ENCODE peak calls at places on chromosomes 5 and 9, in four cellular contexts. R, L, K and X are unnamed samples.

GRCh38 chr5:77305921-77306320 is 95.4 kb downstream of the PDE8B start:
- DNase-seq in L (peak), R (peak), K (peak), X (no peak)

GRCh38 chr5:54997081-54997480 is 11.7 kb upstream of the ESM1 start:
- DNase-seq in R (no peak), K (no peak), L (no peak), X (no peak)

GRCh38 chr9:72930828-72931227 is 22.0 kb downstream of the ALDH1A1 start:
- DNase-seq in L (no peak), R (no peak), K (no peak), X (no peak)

GRCh38 chr5:160930361-160930760 is 78.3 kb upstream of the ATP10B start:
- DNase-seq in L (no peak), R (no peak), K (no peak), X (no peak)

GRCh38 chr9:35790385-35791291 is 753 bp upstream of the NPR2 start:
- DNase-seq in K (peak), L (no peak), R (peak), X (no peak)

GRCh38 chr9:94824913-94825619 is 98.6 kb downstream of the AOPEP start:
- DNase-seq in K (no peak), L (no peak), R (no peak), X (no peak)

GRCh38 chr5:103057208-103058130 is 62.5 kb downstream of the GIN1 start:
- DNase-seq in K (peak), L (no peak), R (peak), X (no peak)

GRCh38 chr5:73007051-73007450 is 51.2 kb downstream of the FCHO2 start:
- DNase-seq in L (no peak), K (no peak), R (peak), X (no peak)

GRCh38 chr9:134423757-134424156 is 97.5 kb downstream of the RXRA start:
- DNase-seq in R (no peak), L (no peak), K (no peak), X (no peak)

GRCh38 chr5:14240366-14240765 is 97.2 kb downstream of the TRIO start:
- DNase-seq in R (peak), L (no peak), K (peak), X (no peak)

GRCh38 chr5:142816577-142816976 is 46.4 kb downstream of the ARHGAP26 start:
- DNase-seq in R (peak), K (peak), L (peak), X (no peak)

GRCh38 chr5:116452774-116453368 is 121.8 kb downstream of the SEMA6A start:
- DNase-seq in L (no peak), K (no peak), R (no peak), X (no peak)

GRCh38 chr5:136905571-136905970 is 540.2 kb upstream of the TRPC7 start:
- DNase-seq in L (no peak), R (no peak), K (no peak), X (no peak)

GRCh38 chr5:39080597-39081204 is 6.5 kb upstream of the RICTOR start:
- DNase-seq in R (peak), K (peak), L (no peak), X (peak)

GRCh38 chr5:167393328-167393727 is 898.1 kb upstream of the WWC1 start:
- DNase-seq in R (no peak), K (no peak), L (no peak), X (no peak)

GRCh38 chr9:75142208-75142607 is 53.9 kb downstream of the OSTF1 start:
- DNase-seq in R (no peak), K (no peak), L (no peak), X (peak)

GRCh38 chr5:42021119-42021518 is 96.0 kb downstream of the FBXO4 start:
- DNase-seq in L (no peak), R (peak), K (no peak), X (no peak)

GRCh38 chr5:148831590-148832565 is 5.5 kb downstream of the ADRB2 start:
- DNase-seq in R (no peak), K (no peak), L (no peak), X (peak)

GRCh38 chr5:53063791-53064190 is 45.8 kb downstream of the MOCS2 start:
- DNase-seq in R (peak), K (peak), L (no peak), X (no peak)

GRCh38 chr5:57346336-57346735 is 136.3 kb downstream of the ACTBL2 start:
- DNase-seq in R (no peak), K (peak), L (no peak), X (no peak)

GRCh38 chr5:106380736-106381135 is 1290.0 kb downstream of the EFNA5 start:
- DNase-seq in L (no peak), R (no peak), K (peak), X (no peak)

GRCh38 chr5:14197056-14197455 is 53.9 kb downstream of the TRIO start:
- DNase-seq in L (no peak), R (no peak), K (no peak), X (no peak)

GRCh38 chr9:89407070-89407469 is 88.8 kb downstream of the SECISBP2 start:
- DNase-seq in L (no peak), K (peak), R (no peak), X (no peak)

GRCh38 chr5:3197699-3198098 is 397.9 kb upstream of the IRX1 start:
- DNase-seq in K (no peak), L (no peak), R (no peak), X (no peak)

GRCh38 chr5:23084815-23085214 is 231.7 kb upstream of the CDH12 start:
- DNase-seq in R (no peak), K (no peak), L (no peak), X (no peak)

GRCh38 chr9:130835441-130836298 is 616 bp downstream of the ABL1 start:
- DNase-seq in K (peak), R (no peak), L (no peak), X (no peak)

GRCh38 chr9:82466616-82467251 is 478.2 kb downstream of the SPATA31D1 start:
- DNase-seq in K (peak), R (no peak), L (no peak), X (no peak)

GRCh38 chr9:110875275-110875674 is 163.0 kb downstream of the LPAR1 start:
- DNase-seq in R (no peak), L (no peak), K (no peak), X (peak)

GRCh38 chr5:43416988-43417394 is 4.8 kb upstream of the CCL28 start:
- DNase-seq in K (no peak), R (no peak), L (no peak), X (no peak)

GRCh38 chr9:935348-935965 is 41.0 kb upstream of the DMRT3 start:
- DNase-seq in K (peak), L (no peak), R (peak), X (no peak)

GRCh38 chr9:87713278-87713989 is 12.5 kb upstream of the CTSL start:
- DNase-seq in L (peak), R (peak), K (peak), X (peak)

GRCh38 chr5:144247131-144247530 is 76.5 kb downstream of the KCTD16 start:
- DNase-seq in K (no peak), L (no peak), R (peak), X (no peak)

GRCh38 chr5:159459951-159460538 is 129.8 kb upstream of the IL12B start:
- DNase-seq in R (no peak), L (no peak), K (peak), X (no peak)

DNA sequence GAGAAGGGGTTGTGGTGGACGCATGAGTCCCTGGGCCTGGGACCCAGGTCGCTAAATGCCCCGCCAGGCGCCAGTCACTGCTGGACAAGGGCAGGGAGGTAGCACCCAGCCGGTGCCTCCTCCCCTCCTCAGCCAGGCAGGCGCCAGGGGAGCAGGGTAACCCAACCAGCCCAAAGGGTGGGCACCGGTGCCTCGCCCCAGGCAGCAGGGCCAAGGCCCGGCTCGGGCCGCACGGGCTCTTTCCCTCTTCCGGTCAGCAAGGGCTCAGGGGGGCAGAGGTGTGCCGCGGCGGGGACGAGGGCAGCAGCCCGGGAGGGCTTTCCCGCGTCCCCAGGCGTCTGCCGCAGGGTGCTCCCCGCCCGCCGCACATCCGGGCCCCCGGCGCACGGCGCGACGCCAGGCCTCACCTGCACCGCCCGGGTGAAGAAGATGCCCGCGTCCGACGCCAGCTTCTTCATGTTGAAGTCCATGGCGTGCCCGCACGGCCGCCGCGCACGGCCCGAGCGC is 393 bp downstream of the SH3GLB2 start:
- DNase-seq in L (no peak), K (no peak), R (no peak), X (no peak)
- TF ChIP-seq CTCF in L (no peak), K (no peak), R (no peak), X (no peak)

GRCh38 chr9:6488395-6488794 is 75.4 kb downstream of the UHRF2 start:
- DNase-seq in K (no peak), L (no peak), R (no peak), X (no peak)
- TF ChIP-seq CTCF in K (no peak), L (no peak), R (peak), X (no peak)

DNA sequence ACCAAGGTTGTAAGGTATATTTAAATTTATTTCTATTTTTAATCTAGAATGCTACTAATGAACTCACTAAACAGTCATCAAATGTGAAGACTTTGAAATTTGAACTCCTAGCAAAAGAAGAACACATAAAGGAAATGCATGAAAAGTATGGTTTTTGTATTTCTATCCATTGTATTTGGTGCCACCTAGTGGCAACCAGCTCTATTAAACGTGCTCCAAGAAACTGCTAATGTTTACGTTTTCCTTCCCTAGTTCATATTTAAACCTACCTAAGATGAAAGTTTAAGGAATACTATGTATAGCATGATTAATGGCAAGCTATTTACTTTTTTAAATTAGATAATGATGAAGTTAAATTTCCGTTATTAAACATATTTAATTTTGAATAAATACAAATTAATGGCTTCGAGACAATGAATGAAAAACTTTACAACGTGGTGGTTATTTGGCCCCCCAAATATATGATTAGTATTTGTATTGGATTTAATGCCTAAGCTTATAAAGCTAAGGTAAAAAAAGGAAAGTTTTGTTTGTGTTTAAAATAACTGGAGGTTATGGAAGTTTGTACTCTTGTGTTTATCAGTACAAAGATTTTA is 115.9 kb upstream of the SH3GL2 start:
- DNase-seq in L (no peak), K (peak), R (peak), X (no peak)
- TF ChIP-seq CTCF in L (peak), K (peak), R (peak), X (peak)

DNA sequence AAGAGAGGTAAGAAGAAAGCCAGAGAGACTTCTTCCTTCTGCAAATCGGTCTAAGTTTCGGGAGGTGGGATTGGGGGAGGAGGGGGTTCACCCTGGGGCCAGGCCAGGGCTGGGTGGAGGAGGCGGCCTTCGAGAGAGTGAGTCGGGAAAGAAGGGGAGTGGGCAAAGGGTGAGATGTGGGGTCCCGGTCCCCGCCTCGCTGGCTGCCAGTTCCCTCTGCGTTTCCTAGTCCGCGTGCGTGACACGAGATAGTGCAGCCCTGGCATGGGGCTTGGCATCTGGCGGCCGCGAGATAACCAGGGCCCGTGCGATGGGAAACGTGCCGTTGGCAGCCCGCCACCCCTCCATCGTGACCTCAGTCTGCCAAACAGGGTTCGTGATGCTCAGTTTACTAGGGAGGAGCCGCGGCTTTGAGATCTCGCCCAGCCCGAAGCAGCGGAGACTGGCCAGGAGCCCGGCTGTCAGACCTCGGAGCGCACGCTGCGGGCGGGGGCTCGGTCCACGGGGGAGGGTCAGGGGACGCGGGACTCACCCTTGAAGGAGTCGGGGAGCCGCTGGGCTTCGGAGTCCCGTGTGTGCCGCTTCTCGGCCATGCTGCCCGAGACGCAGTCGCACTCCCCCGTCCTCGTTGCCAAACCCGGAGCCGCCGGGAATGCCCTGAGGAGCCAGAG is at the start of gene STOM:
- DNase-seq in R (peak), L (peak), K (peak), X (no peak)
- TF ChIP-seq CTCF in R (no peak), L (no peak), K (no peak), X (no peak)

DNA sequence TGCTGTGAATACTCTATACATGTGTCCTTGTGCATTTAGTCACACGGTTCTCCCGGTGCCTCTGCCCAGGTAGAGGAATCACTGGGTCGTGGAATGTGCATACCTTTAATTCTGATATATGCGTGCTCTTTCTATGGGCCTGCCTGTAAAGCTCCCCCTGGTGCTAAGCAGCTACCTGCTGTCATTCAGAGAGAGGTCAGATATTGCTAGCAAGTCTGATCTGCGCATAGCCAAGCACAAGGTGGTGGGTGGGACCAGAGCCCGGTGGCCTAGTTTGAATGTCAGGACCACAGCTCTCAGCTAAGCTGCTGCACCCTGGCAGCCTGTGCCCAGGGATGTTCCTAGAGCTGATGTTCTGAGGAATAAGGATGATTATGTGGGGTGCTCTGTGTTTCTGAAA is 33.4 kb downstream of the TJP2 start:
- DNase-seq in R (no peak), L (no peak), K (no peak), X (no peak)
- TF ChIP-seq CTCF in R (no peak), L (no peak), K (no peak), X (no peak)